ENCODE peak calls at places on chromosomes 3 and 15, in five cellular contexts. G is stimulated activated CD4-positive, alpha-beta T cell treated with anti-CD3 and anti-CD28 coated beads, Interleukin-12 subunit alpha, Interleukin-12 subunit beta, amount 100 ng/mL, for 24 hours; Z is mucosa of descending colon; A is HTR-8/SVneo; E is lower lobe of right lung. N is an unnamed sample.

GRCh38 chr15:71245588-71245987 is 130.3 kb downstream of the THSD4 start:
- DNase-seq in G (no peak), A (no peak), Z (no peak), E (no peak), N (no peak)

GRCh38 chr3:103787879-103788278 is 1353.1 kb downstream of the ZPLD1 start:
- DNase-seq in G (no peak), A (no peak), Z (no peak), E (no peak), N (no peak)

GRCh38 chr3:178096955-178097354 is 439.3 kb upstream of the KCNMB2 start:
- DNase-seq in Z (no peak), G (no peak), E (no peak), A (no peak), N (no peak)

GRCh38 chr3:191356586-191357439 is 26.5 kb upstream of the UTS2B start:
- DNase-seq in Z (no peak), E (no peak), G (no peak), A (no peak), N (peak; percentile 80)

GRCh38 chr3:133535971-133536634 is 37.4 kb upstream of the CDV3 start:
- DNase-seq in A (peak; percentile 49), Z (peak; percentile 48), E (no peak), G (no peak), N (peak; percentile 79)

GRCh38 chr3:15804553-15805095 is 6.8 kb upstream of the ANKRD28 start:
- DNase-seq in G (no peak), Z (no peak), E (no peak), A (no peak), N (no peak)

GRCh38 chr15:73305331-73306211 is 63.2 kb downstream of the HCN4 start:
- DNase-seq in A (peak; percentile 94), Z (peak; percentile 56), G (no peak), E (no peak), N (no peak)

GRCh38 chr3:40237892-40238571 is 71.5 kb upstream of the EIF1B start:
- DNase-seq in A (no peak), Z (no peak), E (no peak), G (no peak), N (no peak)

GRCh38 chr3:130779486-130779885 is 32.9 kb upstream of the PIK3R4 start:
- DNase-seq in A (no peak), E (no peak), G (no peak), Z (no peak), N (no peak)

GRCh38 chr15:67101981-67102929 is 36.9 kb downstream of the SMAD3 start:
- DNase-seq in E (no peak), G (peak; percentile 48), A (no peak), Z (no peak), N (no peak)

GRCh38 chr3:185677146-185677829 is 91.2 kb downstream of the SENP2 start:
- DNase-seq in G (no peak), E (no peak), Z (peak; percentile 75), A (peak; percentile 89), N (no peak)

GRCh38 chr15:31513178-31513577 is 186.5 kb downstream of the KLF13 start:
- DNase-seq in G (no peak), A (no peak), E (no peak), Z (no peak), N (no peak)

GRCh38 chr3:66452247-66453040 is 48.4 kb downstream of the LRIG1 start:
- DNase-seq in Z (no peak), E (no peak), G (no peak), A (no peak), N (no peak)

GRCh38 chr15:25688166-25688565 is 175.0 kb downstream of the ATP10A start:
- DNase-seq in Z (no peak), A (no peak), E (no peak), G (no peak), N (no peak)

GRCh38 chr15:85094685-85095084 is 113.0 kb downstream of the PDE8A start:
- DNase-seq in G (no peak), E (no peak), Z (no peak), A (peak; percentile 14), N (peak; percentile 5)

GRCh38 chr15:64746356-64746755 is 29.0 kb downstream of the RBPMS2 start:
- DNase-seq in G (no peak), E (no peak), Z (no peak), A (no peak), N (no peak)

GRCh38 chr15:37252530-37252929 is 152.2 kb upstream of the MEIS2 start:
- DNase-seq in G (no peak), Z (no peak), A (no peak), E (no peak), N (no peak)

GRCh38 chr3:149678365-149678948 is 20.6 kb upstream of the WWTR1 start:
- DNase-seq in E (no peak), Z (no peak), A (no peak), G (no peak), N (peak; percentile 35)